ENCODE peak calls at places on chromosomes 4 and X, in six cellular contexts. One of them, this sample, is unnamed. For H3K4me1, the result is how much of the 10 kb centered on the place peaks cover.

GRCh38 chr4:8352368-8353157 is 83.0 kb downstream of the HTRA3 start:
- DNase-seq in ovary: peak
- DNase-seq in right atrium auricular region: no peak
- DNase-seq in A549: no peak
- DNase-seq in psoas muscle: no peak
- DNase-seq in cardiac muscle cell: no peak
- DNase-seq in this sample: no peak

GRCh38 chrX:17635231-17635630 is 102.1 kb upstream of the SCML1 start:
- DNase-seq in ovary: no peak
- DNase-seq in cardiac muscle cell: peak
- DNase-seq in A549: peak
- DNase-seq in right atrium auricular region: no peak
- DNase-seq in psoas muscle: no peak
- DNase-seq in this sample: no peak

GRCh38 chr4:89336818-89337395 is 29.3 kb upstream of the GPRIN3 start:
- DNase-seq in right atrium auricular region: no peak
- DNase-seq in A549: no peak
- DNase-seq in psoas muscle: no peak
- DNase-seq in ovary: no peak
- DNase-seq in cardiac muscle cell: no peak
- DNase-seq in this sample: no peak

GRCh38 chr4:133694416-133694815 is 507.2 kb downstream of the PABPC4L start:
- DNase-seq in A549: no peak
- DNase-seq in cardiac muscle cell: no peak
- DNase-seq in right atrium auricular region: no peak
- DNase-seq in ovary: no peak
- DNase-seq in psoas muscle: no peak
- DNase-seq in this sample: no peak

GRCh38 chrX:13200398-13200797 is 119.5 kb downstream of the ATXN3L start:
- DNase-seq in right atrium auricular region: no peak
- DNase-seq in cardiac muscle cell: no peak
- DNase-seq in psoas muscle: no peak
- DNase-seq in ovary: no peak
- DNase-seq in A549: no peak
- DNase-seq in this sample: no peak

GRCh38 chr4:100366213-100366612 is 151.6 kb downstream of the EMCN start:
- DNase-seq in psoas muscle: no peak
- DNase-seq in right atrium auricular region: no peak
- DNase-seq in ovary: no peak
- DNase-seq in A549: no peak
- DNase-seq in cardiac muscle cell: no peak
- DNase-seq in this sample: no peak

GRCh38 chrX:24229967-24230366 is 80.4 kb downstream of the ZFX start:
- DNase-seq in psoas muscle: no peak
- DNase-seq in ovary: peak
- DNase-seq in cardiac muscle cell: no peak
- DNase-seq in A549: no peak
- DNase-seq in right atrium auricular region: no peak
- DNase-seq in this sample: no peak

GRCh38 chr4:38366451-38366850 is 297.5 kb upstream of the KLF3 start:
- DNase-seq in ovary: no peak
- DNase-seq in cardiac muscle cell: peak
- DNase-seq in A549: no peak
- DNase-seq in right atrium auricular region: peak
- DNase-seq in psoas muscle: peak
- DNase-seq in this sample: no peak

GRCh38 chr4:138870739-138871633 is 144.6 kb upstream of the NOCT start:
- DNase-seq in psoas muscle: peak
- DNase-seq in cardiac muscle cell: peak
- DNase-seq in A549: peak
- DNase-seq in right atrium auricular region: peak
- DNase-seq in ovary: peak
- DNase-seq in this sample: peak

GRCh38 chr4:189178125-189178746 is 762.4 kb upstream of the FRG1 start:
- DNase-seq in right atrium auricular region: no peak
- DNase-seq in A549: no peak
- DNase-seq in psoas muscle: no peak
- DNase-seq in ovary: no peak
- DNase-seq in cardiac muscle cell: no peak
- DNase-seq in this sample: no peak

GRCh38 chrX:12002876-12003275 is 135.4 kb upstream of the FRMPD4 start:
- DNase-seq in A549: no peak
- DNase-seq in ovary: no peak
- DNase-seq in right atrium auricular region: no peak
- DNase-seq in psoas muscle: no peak
- DNase-seq in cardiac muscle cell: no peak
- DNase-seq in this sample: no peak

GRCh38 chrX:2608638-2609430 is 82.3 kb upstream of the CD99 start:
- DNase-seq in ovary: peak
- DNase-seq in right atrium auricular region: peak
- DNase-seq in A549: peak
- DNase-seq in cardiac muscle cell: peak
- DNase-seq in psoas muscle: peak
- DNase-seq in this sample: peak

GRCh38 chrX:40010550-40011364 is 87.0 kb downstream of the BCOR start:
- DNase-seq in A549: no peak
- DNase-seq in right atrium auricular region: no peak
- DNase-seq in psoas muscle: no peak
- DNase-seq in ovary: no peak
- DNase-seq in cardiac muscle cell: no peak
- DNase-seq in this sample: no peak

GRCh38 chr4:125325733-125326132 is 11.0 kb downstream of the FAT4 start:
- DNase-seq in cardiac muscle cell: no peak
- DNase-seq in A549: no peak
- DNase-seq in psoas muscle: no peak
- DNase-seq in right atrium auricular region: no peak
- DNase-seq in ovary: no peak
- DNase-seq in this sample: no peak

GRCh38 chr4:113764720-113765264 is 3.3 kb upstream of the CAMK2D start:
- DNase-seq in right atrium auricular region: no peak
- DNase-seq in A549: no peak
- DNase-seq in cardiac muscle cell: no peak
- DNase-seq in ovary: no peak
- DNase-seq in psoas muscle: no peak
- DNase-seq in this sample: no peak

GRCh38 chr4:58149404-58150085 is 1039.4 kb upstream of the IGFBP7 start:
- DNase-seq in right atrium auricular region: no peak
- DNase-seq in psoas muscle: no peak
- DNase-seq in A549: no peak
- DNase-seq in ovary: no peak
- DNase-seq in cardiac muscle cell: no peak
- DNase-seq in this sample: no peak

GRCh38 chr4:142095886-142096605 is 459.7 kb downstream of the IL15 start:
- DNase-seq in cardiac muscle cell: no peak
- DNase-seq in right atrium auricular region: no peak
- DNase-seq in A549: peak
- DNase-seq in psoas muscle: no peak
- DNase-seq in ovary: no peak
- DNase-seq in this sample: no peak

GRCh38 chr4:79087091-79087490 is 147.9 kb upstream of the PAQR3 start:
- DNase-seq in right atrium auricular region: no peak
- DNase-seq in psoas muscle: no peak
- DNase-seq in A549: no peak
- DNase-seq in ovary: no peak
- DNase-seq in cardiac muscle cell: no peak
- DNase-seq in this sample: no peak

GRCh38 chrX:131763674-131764073 is 219.8 kb downstream of the OR13H1 start:
- DNase-seq in right atrium auricular region: peak
- DNase-seq in A549: peak
- DNase-seq in cardiac muscle cell: no peak
- DNase-seq in ovary: peak
- DNase-seq in psoas muscle: peak
- DNase-seq in this sample: peak
- TF ChIP-seq CTCF in right atrium auricular region: peak
- TF ChIP-seq CTCF in A549: peak
- TF ChIP-seq CTCF in cardiac muscle cell: no peak
- TF ChIP-seq CTCF in ovary: peak
- TF ChIP-seq CTCF in psoas muscle: peak
- TF ChIP-seq CTCF in this sample: no peak

GRCh38 chr4:87228561-87228860 is 8.1 kb upstream of the KLHL8 start:
- DNase-seq in ovary: no peak
- DNase-seq in A549: no peak
- DNase-seq in right atrium auricular region: no peak
- DNase-seq in psoas muscle: no peak
- DNase-seq in cardiac muscle cell: no peak
- DNase-seq in this sample: no peak
- H3K27ac ChIP-seq in ovary: no peak
- H3K27ac ChIP-seq in A549: no peak
- H3K27ac ChIP-seq in right atrium auricular region: no peak
- H3K27ac ChIP-seq in psoas muscle: no peak
- H3K27ac ChIP-seq in cardiac muscle cell: no peak
- H3K27ac ChIP-seq in this sample: no peak

DNA sequence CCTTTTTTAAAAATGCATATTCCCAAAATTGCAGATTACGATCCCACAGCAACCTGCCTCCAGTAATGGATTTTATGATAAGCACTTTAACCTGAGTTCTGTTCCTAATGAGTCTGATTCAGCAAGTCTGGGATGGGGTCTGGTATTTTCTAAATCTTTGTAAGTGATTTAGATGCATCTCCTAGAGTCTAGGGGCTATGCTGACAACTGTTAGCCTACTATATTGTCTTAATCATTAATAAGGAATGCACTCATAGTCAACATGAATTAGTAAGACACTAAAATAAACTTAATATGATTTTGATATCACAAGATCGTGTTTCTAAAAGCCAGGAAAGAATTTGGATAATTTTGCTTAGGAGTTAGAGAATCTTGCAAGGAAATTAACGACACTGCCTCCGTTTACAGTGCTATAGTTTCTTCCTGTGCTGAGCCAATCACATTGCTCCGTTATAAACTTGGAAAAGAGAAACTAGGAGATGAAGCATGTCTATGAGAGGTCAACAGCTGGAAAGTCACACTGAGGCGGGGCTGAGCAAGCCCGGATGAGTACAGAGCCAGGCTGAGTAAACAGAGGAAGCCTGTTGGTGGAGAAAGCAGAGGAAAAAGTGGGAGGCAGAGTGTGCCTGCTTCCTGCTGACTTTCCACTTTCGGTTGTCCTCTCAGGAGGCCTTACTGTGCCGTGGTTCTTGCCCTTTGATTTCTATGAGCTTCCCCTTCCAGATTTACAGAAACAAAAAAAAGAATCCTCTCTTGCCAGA is 5.4 kb downstream of the SCARB2 start:
- DNase-seq in right atrium auricular region: peak
- DNase-seq in A549: peak
- DNase-seq in psoas muscle: peak
- DNase-seq in ovary: peak
- DNase-seq in cardiac muscle cell: no peak
- DNase-seq in this sample: peak
- H3K4me1 ChIP-seq in right atrium auricular region: under half
- H3K4me1 ChIP-seq in A549: under half
- H3K4me1 ChIP-seq in psoas muscle: half or more
- H3K4me1 ChIP-seq in ovary: under half
- H3K4me1 ChIP-seq in cardiac muscle cell: under half
- H3K4me1 ChIP-seq in this sample: half or more

GRCh38 chrX:110989447-110989846 is 106.5 kb upstream of the PAK3 start:
- DNase-seq in psoas muscle: no peak
- DNase-seq in right atrium auricular region: no peak
- DNase-seq in ovary: no peak
- DNase-seq in A549: no peak
- DNase-seq in cardiac muscle cell: no peak
- DNase-seq in this sample: no peak

GRCh38 chrX:110987292-110987691 is 108.7 kb upstream of the PAK3 start:
- DNase-seq in cardiac muscle cell: peak
- DNase-seq in A549: no peak
- DNase-seq in psoas muscle: no peak
- DNase-seq in ovary: no peak
- DNase-seq in right atrium auricular region: no peak
- DNase-seq in this sample: no peak

GRCh38 chrX:110989869-110990268 is 106.1 kb upstream of the PAK3 start:
- DNase-seq in psoas muscle: no peak
- DNase-seq in A549: no peak
- DNase-seq in cardiac muscle cell: no peak
- DNase-seq in ovary: no peak
- DNase-seq in right atrium auricular region: no peak
- DNase-seq in this sample: no peak

DNA sequence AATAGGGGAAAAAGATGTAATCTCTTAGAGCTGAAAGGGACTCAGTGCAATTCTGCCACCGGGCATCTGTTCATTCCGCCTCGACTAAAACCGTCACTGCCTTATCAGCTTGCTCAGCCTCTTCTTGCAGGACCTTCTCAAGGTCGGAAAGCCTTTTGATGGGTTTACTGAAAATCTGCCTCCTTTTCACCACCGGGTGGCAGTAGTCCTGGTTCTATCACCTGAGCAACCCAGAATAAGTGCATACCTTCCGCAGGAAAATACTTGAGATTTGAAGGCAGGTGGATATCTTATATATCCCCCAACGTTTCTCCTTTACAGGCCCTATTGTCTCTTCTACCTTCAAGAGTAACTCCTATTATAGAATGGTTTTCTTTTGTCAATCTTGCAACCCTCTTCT is 103.4 kb upstream of the PAK3 start:
- DNase-seq in A549: peak
- DNase-seq in cardiac muscle cell: peak
- DNase-seq in right atrium auricular region: no peak
- DNase-seq in psoas muscle: no peak
- DNase-seq in ovary: no peak
- DNase-seq in this sample: peak
- TF ChIP-seq CTCF in A549: peak
- TF ChIP-seq CTCF in cardiac muscle cell: peak
- TF ChIP-seq CTCF in right atrium auricular region: peak
- TF ChIP-seq CTCF in psoas muscle: peak
- TF ChIP-seq CTCF in ovary: no peak
- TF ChIP-seq CTCF in this sample: peak

DNA sequence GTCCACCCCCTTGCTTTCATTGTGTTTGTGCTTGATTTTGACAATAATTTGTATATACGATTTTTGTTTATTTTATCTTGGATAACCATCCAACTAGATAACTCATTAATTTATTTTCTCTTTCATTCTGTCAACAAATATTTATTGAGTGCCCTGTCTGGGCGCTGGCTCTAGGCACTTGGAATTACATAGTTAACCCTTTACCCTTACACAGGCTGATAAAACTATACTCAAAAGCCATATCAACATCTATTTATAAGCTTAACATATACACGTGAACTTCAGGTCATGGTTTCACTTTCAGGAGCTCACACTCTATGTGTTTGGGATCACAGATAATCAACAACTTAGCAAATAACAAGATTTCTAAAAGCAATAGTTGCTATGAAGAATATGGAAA is 226.3 kb upstream of the PPARGC1A start:
- DNase-seq in psoas muscle: no peak
- DNase-seq in cardiac muscle cell: no peak
- DNase-seq in A549: no peak
- DNase-seq in ovary: no peak
- DNase-seq in right atrium auricular region: no peak
- DNase-seq in this sample: no peak
- H3K27ac ChIP-seq in psoas muscle: no peak
- H3K27ac ChIP-seq in cardiac muscle cell: no peak
- H3K27ac ChIP-seq in A549: no peak
- H3K27ac ChIP-seq in ovary: no peak
- H3K27ac ChIP-seq in right atrium auricular region: no peak
- H3K27ac ChIP-seq in this sample: no peak

DNA sequence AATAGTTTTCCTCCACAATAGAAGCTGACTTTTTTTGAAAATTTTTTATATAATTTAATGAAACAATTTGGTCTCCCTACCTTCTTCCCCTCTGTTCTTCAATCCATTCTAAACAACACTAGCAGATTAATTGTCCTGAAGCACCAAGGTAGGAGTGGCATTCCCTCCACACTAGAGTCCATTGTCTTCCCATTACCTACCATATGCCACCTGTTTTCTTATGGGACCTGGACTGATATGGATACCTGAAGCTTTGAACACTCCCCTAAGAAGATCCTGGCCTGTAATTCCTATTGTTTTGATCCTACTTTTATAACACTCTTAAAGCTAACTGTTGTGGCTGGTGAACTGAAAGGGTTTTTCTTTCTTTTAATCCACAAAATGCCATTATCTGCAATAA is 92.0 kb downstream of the APBB2 start:
- DNase-seq in right atrium auricular region: no peak
- DNase-seq in A549: no peak
- DNase-seq in psoas muscle: no peak
- DNase-seq in cardiac muscle cell: no peak
- DNase-seq in ovary: no peak
- DNase-seq in this sample: no peak
- H3K4me1 ChIP-seq in right atrium auricular region: under half
- H3K4me1 ChIP-seq in A549: under half
- H3K4me1 ChIP-seq in psoas muscle: under half
- H3K4me1 ChIP-seq in cardiac muscle cell: under half
- H3K4me1 ChIP-seq in ovary: under half
- H3K4me1 ChIP-seq in this sample: under half